ENCODE peak calls at places on chromosomes 2 and 18, in six cellular contexts. P, J, M, Z, B and F are unnamed samples.
A peak's percentile ranks its signal among the peaks of the same experiment; 100 is the strongest.

GRCh38 chr2:39523308-39524044 is 86.4 kb upstream of the MAP4K3 start:
- DNase-seq in P (peak; percentile 71), J (no peak), M (peak; percentile 91), Z (no peak), B (peak; percentile 86), F (no peak)

GRCh38 chr2:201807452-201807980 is 1.2 kb downstream of the CDK15 start:
- DNase-seq in P (no peak), J (peak; percentile 36), M (no peak), Z (no peak), B (peak; percentile 85), F (peak; percentile 38)

GRCh38 chr2:127820080-127820668 is 9.2 kb upstream of the WDR33 start:
- DNase-seq in P (no peak), J (no peak), M (no peak), Z (peak; percentile 70), B (peak; percentile 23), F (no peak)

GRCh38 chr2:60515751-60516226 is 37.7 kb downstream of the BCL11A start:
- DNase-seq in P (no peak), J (no peak), M (no peak), Z (no peak), B (peak; percentile 57), F (peak; percentile 64)

GRCh38 chr2:30527859-30528258 is 80.8 kb downstream of the LCLAT1 start:
- DNase-seq in P (no peak), J (no peak), M (no peak), Z (no peak), B (peak; percentile 21), F (no peak)

GRCh38 chr2:30710016-30710415 is 97.2 kb downstream of the CAPN13 start:
- DNase-seq in P (no peak), J (no peak), M (no peak), Z (no peak), B (no peak), F (no peak)

GRCh38 chr18:56148373-56148772 is 490.0 kb downstream of the TXNL1 start:
- DNase-seq in P (no peak), J (no peak), M (no peak), Z (no peak), B (peak; percentile 48), F (no peak)

GRCh38 chr18:26415041-26415440 is 133.3 kb downstream of the KCTD1 start:
- DNase-seq in P (no peak), J (no peak), M (no peak), Z (no peak), B (no peak), F (no peak)

GRCh38 chr18:35513181-35513932 is 15.6 kb upstream of the INO80C start:
- DNase-seq in P (peak; percentile 29), J (no peak), M (peak; percentile 91), Z (no peak), B (peak; percentile 52), F (peak; percentile 36)

GRCh38 chr18:25245299-25245698 is 106.7 kb downstream of the ZNF521 start:
- DNase-seq in P (no peak), J (no peak), M (no peak), Z (no peak), B (no peak), F (no peak)

GRCh38 chr2:196372811-196373664 is 201.7 kb upstream of the STK17B start:
- DNase-seq in P (no peak), J (no peak), M (no peak), Z (no peak), B (peak; percentile 12), F (peak; percentile 8)

GRCh38 chr2:795245-796041 is 118.2 kb upstream of the TMEM18 start:
- DNase-seq in P (no peak), J (no peak), M (no peak), Z (no peak), B (no peak), F (no peak)

GRCh38 chr2:71926860-71927756 is 220.6 kb downstream of the CYP26B1 start:
- DNase-seq in P (no peak), J (peak; percentile 1), M (no peak), Z (no peak), B (no peak), F (no peak)

GRCh38 chr2:218780851-218781690 is 876 bp upstream of the CYP27A1 start:
- DNase-seq in P (no peak), J (no peak), M (peak; percentile 39), Z (no peak), B (peak; percentile 28), F (peak; percentile 62)

GRCh38 chr2:177693658-177694334 is 301.2 kb downstream of the AGPS start:
- DNase-seq in P (no peak), J (no peak), M (no peak), Z (no peak), B (no peak), F (no peak)

GRCh38 chr2:64391459-64391858 is 62.5 kb upstream of the LGALSL start:
- DNase-seq in P (no peak), J (no peak), M (peak; percentile 71), Z (no peak), B (no peak), F (peak; percentile 55)

GRCh38 chr18:59719533-59720325 is 22.5 kb upstream of the CCBE1 start:
- DNase-seq in P (no peak), J (no peak), M (no peak), Z (no peak), B (peak; percentile 69), F (no peak)

GRCh38 chr2:219783551-219783950 is 156.1 kb downstream of the SLC4A3 start:
- DNase-seq in P (no peak), J (no peak), M (no peak), Z (no peak), B (no peak), F (no peak)

GRCh38 chr2:219459460-219460311 is 25.0 kb downstream of the SPEG start:
- DNase-seq in P (peak; percentile 75), J (peak; percentile 88), M (no peak), Z (peak; percentile 55), B (peak; percentile 62), F (peak; percentile 75)

GRCh38 chr2:112137516-112138142 is 556 bp upstream of the FBLN7 start:
- DNase-seq in P (no peak), J (no peak), M (no peak), Z (no peak), B (no peak), F (no peak)

GRCh38 chr18:48296581-48296980 is 112.6 kb downstream of the ZBTB7C start:
- DNase-seq in P (no peak), J (no peak), M (no peak), Z (no peak), B (no peak), F (no peak)

GRCh38 chr2:60520917-60521539 is 32.4 kb downstream of the BCL11A start:
- DNase-seq in P (no peak), J (no peak), M (no peak), Z (no peak), B (no peak), F (no peak)

GRCh38 chr18:6843308-6843707 is 113.8 kb downstream of the ARHGAP28 start:
- DNase-seq in P (no peak), J (no peak), M (no peak), Z (no peak), B (no peak), F (no peak)

GRCh38 chr2:41970898-41971660 is 76.7 kb upstream of the PKDCC start:
- DNase-seq in P (no peak), J (no peak), M (no peak), Z (no peak), B (no peak), F (no peak)

GRCh38 chr2:239747274-239747673 is 277.9 kb downstream of the NDUFA10 start:
- DNase-seq in P (no peak), J (no peak), M (no peak), Z (no peak), B (no peak), F (no peak)

GRCh38 chr2:217459675-217460405 is 543.0 kb downstream of the TNS1 start:
- DNase-seq in P (no peak), J (no peak), M (no peak), Z (no peak), B (no peak), F (no peak)

GRCh38 chr2:17272649-17273048 is 245.6 kb downstream of the RAD51AP2 start:
- DNase-seq in P (no peak), J (no peak), M (no peak), Z (no peak), B (no peak), F (no peak)

GRCh38 chr2:58788402-58788801 is 547.3 kb upstream of the FANCL start:
- DNase-seq in P (no peak), J (no peak), M (no peak), Z (no peak), B (no peak), F (no peak)

GRCh38 chr2:191043438-191043837 is 29.5 kb upstream of the STAT1 start:
- DNase-seq in P (no peak), J (no peak), M (peak; percentile 43), Z (no peak), B (peak; percentile 51), F (no peak)

DNA sequence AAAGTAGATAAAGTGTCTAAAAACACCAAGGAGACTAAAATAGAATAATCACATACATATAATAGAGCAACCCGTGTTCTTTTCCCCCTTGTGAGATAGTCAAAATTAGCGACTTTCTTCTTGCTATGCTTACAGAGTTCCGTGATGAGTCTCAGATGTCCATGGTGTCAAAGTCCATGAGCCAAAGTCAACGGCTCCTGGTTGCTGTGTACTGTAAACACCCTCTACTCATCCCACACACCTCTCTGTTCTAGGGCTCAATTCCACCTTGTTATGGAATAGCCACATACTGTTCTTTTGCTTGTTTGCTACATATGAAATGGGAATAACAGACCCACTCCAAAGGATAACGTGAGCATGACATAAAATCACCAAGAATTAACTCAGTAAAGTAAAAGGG is 52.5 kb downstream of the GAREM1 start:
- DNase-seq in P (no peak), J (no peak), M (no peak), Z (no peak), B (no peak), F (no peak)
- H3K4me2 ChIP-seq in P (no peak overlapping the region), J (no peak overlapping the region), M (no peak overlapping the region), Z (no peak overlapping the region), B (no peak overlapping the region), F (no peak overlapping the region)

DNA sequence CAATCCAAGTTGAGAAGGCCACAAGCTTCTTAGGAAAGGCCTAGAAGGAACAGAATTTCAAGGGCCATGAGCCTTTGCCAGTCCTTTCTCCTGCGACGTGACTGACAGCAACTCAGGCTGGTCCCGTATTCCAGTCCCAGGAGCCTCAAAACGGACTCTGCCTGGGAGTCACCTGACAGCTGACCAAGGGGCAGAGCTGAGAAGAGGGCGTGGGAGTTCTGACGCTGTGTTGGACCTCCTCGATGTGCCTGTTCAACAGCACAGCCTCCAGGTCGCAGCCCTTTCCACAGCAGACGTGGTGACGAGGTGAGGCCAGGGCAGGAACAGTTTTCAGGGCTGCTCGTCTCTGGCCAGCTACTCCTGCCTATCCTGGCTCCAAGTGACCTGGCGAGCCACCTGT is 37.6 kb downstream of the CENPO start:
- DNase-seq in P (no peak), J (no peak), M (no peak), Z (no peak), B (no peak), F (no peak)
- TF ChIP-seq CTCF in P (no peak), J (no peak), M (no peak), Z (no peak), B (no peak), F (no peak)

DNA sequence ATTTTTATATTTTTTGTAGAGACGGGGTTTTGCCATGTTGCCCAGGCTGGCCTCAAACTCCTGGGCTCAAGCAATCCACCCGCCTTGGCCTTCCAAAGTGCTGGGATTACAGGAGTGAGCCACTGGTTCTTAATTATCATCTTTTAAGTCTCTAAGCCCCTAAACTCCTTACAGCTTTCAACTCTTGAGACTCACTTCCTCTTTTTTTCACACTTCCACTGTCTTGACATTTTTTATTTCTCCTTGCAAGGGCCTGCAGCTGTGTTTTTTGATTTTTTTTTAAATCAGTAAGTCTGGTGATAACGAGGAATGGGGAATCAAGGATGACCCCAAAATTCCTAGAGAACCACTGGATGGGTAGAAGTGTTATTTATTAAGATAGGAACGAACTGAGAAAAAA is 8.6 kb upstream of the ABCB11 start:
- DNase-seq in P (no peak), J (no peak), M (no peak), Z (no peak), B (no peak), F (no peak)
- H3K4me2 ChIP-seq in P (no peak overlapping the region), J (no peak overlapping the region), M (no peak overlapping the region), Z (no peak overlapping the region), B (no peak overlapping the region), F (no peak overlapping the region)

GRCh38 chr2:75130171-75130570 is 69.1 kb downstream of the TACR1 start:
- DNase-seq in P (no peak), J (peak; percentile 24), M (no peak), Z (peak; percentile 4), B (no peak), F (no peak)
- TF ChIP-seq CTCF in P (peak; percentile 8), J (no peak), M (peak; percentile 42), Z (peak; percentile 39), B (no peak), F (no peak)